ENCODE peak calls at places on chromosome 22, in six cellular contexts. O, P, X, W, Y and L are unnamed samples.

GRCh38 chr22:22684605-22685561 is 40.5 kb downstream of the GGTLC2 start:
- DNase-seq in O (no peak), P (peak; percentile 77), X (no peak), W (no peak), Y (no peak), L (no peak)

GRCh38 chr22:20268350-20269012 is 363 bp upstream of the RTN4R start:
- DNase-seq in O (peak; percentile 90), P (peak; percentile 98), X (no peak), W (no peak), Y (peak; percentile 8), L (no peak)

GRCh38 chr22:45216133-45217003 is 24.3 kb downstream of the KIAA0930 start:
- DNase-seq in O (no peak), P (no peak), X (no peak), W (no peak), Y (no peak), L (no peak)

GRCh38 chr22:17269224-17269606 is 50.0 kb upstream of the ADA2 start:
- DNase-seq in O (no peak), P (no peak), X (no peak), W (no peak), Y (no peak), L (no peak)

GRCh38 chr22:20137671-20138416 is 6.2 kb downstream of the ZDHHC8 start:
- DNase-seq in O (no peak), P (no peak), X (no peak), W (no peak), Y (no peak), L (no peak)

GRCh38 chr22:42863349-42863911 is 6.4 kb upstream of the ARFGAP3 start:
- DNase-seq in O (no peak), P (no peak), X (peak; percentile 46), W (no peak), Y (no peak), L (peak; percentile 21)

GRCh38 chr22:20131593-20131855 is at the start of gene ZDHHC8:
- DNase-seq in O (no peak), P (peak; percentile 96), X (no peak), W (no peak), Y (no peak), L (no peak)

GRCh38 chr22:38927033-38927789 is 30.2 kb upstream of the APOBEC3A start:
- DNase-seq in O (peak; percentile 79), P (no peak), X (peak; percentile 7), W (peak; percentile 57), Y (no peak), L (no peak)

GRCh38 chr22:33139937-33140336 is 81.8 kb upstream of the SYN3 start:
- DNase-seq in O (no peak), P (no peak), X (no peak), W (no peak), Y (no peak), L (no peak)

GRCh38 chr22:40741116-40741515 is 61.8 kb downstream of the MCHR1 start:
- DNase-seq in O (no peak), P (no peak), X (no peak), W (no peak), Y (no peak), L (no peak)

GRCh38 chr22:47966316-47966715 is 1203.9 kb downstream of the TBC1D22A start:
- DNase-seq in O (no peak), P (no peak), X (no peak), W (no peak), Y (no peak), L (no peak)

GRCh38 chr22:47965066-47965465 is 1202.6 kb downstream of the TBC1D22A start:
- DNase-seq in O (no peak), P (no peak), X (no peak), W (no peak), Y (no peak), L (no peak)

GRCh38 chr22:47963660-47964059 is 1201.2 kb downstream of the TBC1D22A start:
- DNase-seq in O (no peak), P (no peak), X (no peak), W (no peak), Y (no peak), L (no peak)

GRCh38 chr22:47965896-47966295 is 1203.4 kb downstream of the TBC1D22A start:
- DNase-seq in O (no peak), P (no peak), X (no peak), W (no peak), Y (no peak), L (no peak)

DNA sequence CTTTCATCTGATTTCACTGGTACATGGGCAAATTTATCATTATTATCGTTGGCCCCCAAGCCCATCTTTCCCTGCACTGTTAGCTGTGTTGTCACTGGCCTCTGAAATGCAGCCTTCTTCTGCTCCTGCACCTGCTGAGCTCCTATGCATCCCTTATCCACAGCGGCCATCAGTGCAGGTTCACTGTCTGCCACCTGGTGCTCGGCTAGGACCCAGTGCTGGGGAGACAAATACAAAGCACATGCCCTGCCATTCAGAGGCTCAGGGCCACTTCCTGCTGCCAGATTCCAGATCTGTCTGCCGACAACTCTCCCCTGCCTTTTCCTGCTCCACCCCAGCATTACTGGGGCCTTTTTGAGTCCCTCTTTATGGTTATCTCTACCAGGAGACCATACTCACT is 1205.4 kb downstream of the TBC1D22A start:
- DNase-seq in O (no peak), P (no peak), X (no peak), W (no peak), Y (no peak), L (no peak)
- TF ChIP-seq GABPA in O (no peak), P (no peak), X (no peak), W (no peak), Y (no peak), L (no peak)

GRCh38 chr22:50627452-50627913 is 469 bp downstream of the ARSA start:
- DNase-seq in O (peak; percentile 72), P (peak; percentile 24), X (no peak), W (no peak), Y (peak; percentile 15), L (no peak)
- TF ChIP-seq GABPA in O (no peak), P (no peak), X (no peak), W (no peak), Y (no peak), L (no peak)

GRCh38 chr22:37561209-37562048 is 1.1 kb downstream of the CDC42EP1 start:
- DNase-seq in O (peak; percentile 94), P (peak; percentile 75), X (no peak), W (peak; percentile 70), Y (peak; percentile 85), L (no peak)
- TF ChIP-seq GABPA in O (no peak), P (no peak), X (no peak), W (peak; percentile 69), Y (peak; percentile 54), L (no peak)

GRCh38 chr22:25369133-25369532 is 149.7 kb downstream of the CRYBB2 start:
- DNase-seq in O (no peak), P (no peak), X (no peak), W (no peak), Y (no peak), L (no peak)

GRCh38 chr22:25367756-25368155 is 148.3 kb downstream of the CRYBB2 start:
- DNase-seq in O (no peak), P (no peak), X (no peak), W (no peak), Y (no peak), L (no peak)

GRCh38 chr22:25366408-25366807 is 147.0 kb downstream of the CRYBB2 start:
- DNase-seq in O (no peak), P (no peak), X (no peak), W (no peak), Y (no peak), L (no peak)

GRCh38 chr22:25366876-25367466 is 147.5 kb downstream of the CRYBB2 start:
- DNase-seq in O (no peak), P (no peak), X (no peak), W (no peak), Y (no peak), L (no peak)

DNA sequence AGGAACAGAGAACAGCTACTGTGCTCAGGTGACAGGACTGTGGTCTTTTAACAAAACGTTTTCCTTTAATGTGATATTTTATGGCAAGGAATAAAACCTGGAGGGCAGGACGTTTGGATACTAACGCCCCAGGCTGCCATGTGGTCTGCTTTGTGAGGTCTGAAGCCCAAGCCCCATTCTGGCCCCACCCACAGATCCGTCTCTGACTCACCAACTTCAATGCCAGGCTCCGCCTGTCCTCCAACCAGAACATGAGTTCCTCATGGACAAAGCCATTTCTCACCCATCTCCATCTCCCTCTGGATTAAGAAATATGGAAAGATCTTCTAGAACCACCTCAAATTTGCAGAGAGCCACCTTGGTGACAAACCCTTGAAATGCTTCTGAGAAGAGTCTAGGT is 148.8 kb downstream of the CRYBB2 start:
- DNase-seq in O (no peak), P (no peak), X (no peak), W (no peak), Y (no peak), L (no peak)
- TF ChIP-seq GABPA in O (no peak), P (no peak), X (no peak), W (no peak), Y (no peak), L (no peak)

DNA sequence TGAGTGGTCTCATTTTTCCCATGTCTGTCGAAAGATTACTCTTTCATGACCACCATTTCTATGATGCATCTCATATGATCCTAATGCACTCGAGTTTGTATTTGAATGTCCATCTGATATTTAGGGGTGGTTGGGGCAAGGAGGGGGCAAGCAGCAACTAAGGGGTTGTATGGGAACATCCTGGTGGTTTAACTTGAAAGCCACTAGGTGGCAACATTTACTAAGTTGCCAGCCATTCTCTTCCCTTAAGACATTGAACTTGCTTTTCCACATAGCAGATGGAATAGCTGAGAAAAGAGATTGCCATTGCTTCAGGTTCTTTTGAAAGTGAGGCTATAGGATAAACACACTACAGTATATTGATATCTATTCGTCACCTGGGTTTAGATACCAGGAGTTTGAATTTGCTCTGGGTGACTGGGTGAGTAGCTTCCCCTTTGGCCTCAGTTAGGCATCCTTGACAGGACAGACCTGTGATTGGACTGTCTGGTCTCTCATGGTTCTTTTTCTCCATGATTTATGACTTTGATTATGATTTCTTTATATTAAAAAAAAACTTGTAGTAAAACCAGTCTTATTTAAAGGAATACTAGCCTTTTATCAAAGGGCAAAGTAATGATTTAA is 32.4 kb downstream of the NF2 start:
- DNase-seq in O (peak; percentile 60), P (peak; percentile 29), X (peak; percentile 23), W (no peak), Y (peak; percentile 32), L (peak; percentile 21)
- TF ChIP-seq GABPA in O (no peak), P (no peak), X (no peak), W (no peak), Y (no peak), L (no peak)